ENCODE peak calls at places on chromosomes 13 and 19, in six cellular contexts. W is CD4-positive, alpha-beta memory T cell; B is Caco-2; E is NT2/D1; Q is small intestine; U is neural progenitor cell. R is an unnamed sample.
A peak's percentile ranks its signal among the peaks of the same experiment; 100 is the strongest.

GRCh38 chr19:50669319-50670101 is 20.3 kb downstream of the C19orf81 start:
- DNase-seq in Q (peak; percentile 10), E (no peak), U (no peak), B (peak; percentile 47), W (no peak), R (peak; percentile 64)

GRCh38 chr19:31532034-31532433 is 182.8 kb upstream of the TSHZ3 start:
- DNase-seq in E (no peak), Q (no peak), B (no peak), U (no peak), W (no peak), R (no peak)

GRCh38 chr13:112880221-112880641 is 88.8 kb upstream of the MCF2L start:
- DNase-seq in W (no peak), U (no peak), B (no peak), Q (no peak), E (no peak), R (no peak)

GRCh38 chr19:1863638-1864479 is 480 bp upstream of the KLF16 start:
- DNase-seq in U (peak; percentile 98), W (peak; percentile 92), B (peak; percentile 96), Q (peak; percentile 91), E (peak; percentile 89), R (peak; percentile 96)

GRCh38 chr19:11539495-11540365 is 1.1 kb downstream of the CNN1 start:
- DNase-seq in E (no peak), W (no peak), Q (no peak), B (no peak), U (peak; percentile 61), R (peak; percentile 38)

GRCh38 chr13:43100667-43101066 is 77.3 kb downstream of the DNAJC15 start:
- DNase-seq in W (no peak), E (no peak), U (no peak), Q (no peak), B (no peak), R (no peak)

GRCh38 chr19:7778081-7778480 is 15.0 kb downstream of the CLEC4M start:
- DNase-seq in B (no peak), U (no peak), E (no peak), W (no peak), Q (no peak), R (no peak)

GRCh38 chr19:43332058-43332922 is 21.2 kb upstream of the CD177 start:
- DNase-seq in B (no peak), E (no peak), Q (no peak), W (no peak), U (no peak), R (no peak)

GRCh38 chr19:18392417-18392816 is 5.0 kb downstream of the LRRC25 start:
- DNase-seq in E (no peak), Q (no peak), B (no peak), U (no peak), W (no peak), R (no peak)

GRCh38 chr13:100423375-100423774 is 165.2 kb downstream of the GGACT start:
- DNase-seq in Q (no peak), E (no peak), U (no peak), W (no peak), B (no peak), R (no peak)

GRCh38 chr13:110467516-110467915 is 94.0 kb downstream of the RAB20 start:
- DNase-seq in W (no peak), U (no peak), B (no peak), Q (no peak), E (no peak), R (no peak)

DNA sequence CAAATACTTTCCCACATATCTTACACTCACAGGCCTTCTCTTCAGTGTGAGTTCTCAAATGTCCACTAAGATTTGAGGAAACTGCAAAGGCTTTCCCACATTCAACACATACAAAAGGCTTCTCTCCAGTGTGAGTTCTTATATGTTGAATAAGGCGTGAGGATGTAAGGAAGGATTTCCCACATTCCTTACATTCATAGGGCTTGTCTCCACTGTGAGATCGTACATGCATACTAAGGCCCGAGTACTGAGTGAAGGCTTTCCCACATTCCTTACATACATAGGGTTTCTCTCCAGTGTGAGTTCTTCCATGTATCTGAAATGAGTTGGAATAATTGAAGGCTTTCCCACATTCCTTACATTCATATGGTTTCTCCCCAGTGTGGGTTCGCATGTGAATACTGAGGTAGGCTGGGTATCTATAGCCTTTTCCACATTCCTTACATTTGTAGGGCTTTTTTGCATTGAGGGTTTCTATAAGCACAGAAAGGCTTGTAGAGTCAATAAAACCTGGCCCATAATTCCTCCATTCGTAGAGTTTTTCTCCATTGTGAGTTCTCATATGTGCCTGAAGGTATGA is 9.6 kb downstream of the ZNF426 start:
- DNase-seq in U (no peak), Q (no peak), W (no peak), B (no peak), E (no peak), R (no peak)
- H3K36me3 ChIP-seq in U (peaks cover 82% of the 10 kb centered on the region), Q (peaks cover 42% of the 10 kb centered on the region), W (peaks cover 52% of the 10 kb centered on the region), B (peaks cover 3% of the 10 kb centered on the region), E (peaks cover 87% of the 10 kb centered on the region), R (peaks cover 61% of the 10 kb centered on the region)

GRCh38 chr19:35713904-35714440 is 3.8 kb upstream of the KMT2B start:
- DNase-seq in B (no peak), Q (no peak), E (no peak), U (no peak), W (no peak), R (no peak)

GRCh38 chr19:35714601-35715354 is 3.0 kb upstream of the KMT2B start:
- DNase-seq in B (no peak), E (no peak), U (peak; percentile 42), Q (no peak), W (no peak), R (no peak)

GRCh38 chr19:35715981-35716734 is 1.6 kb upstream of the KMT2B start:
- DNase-seq in U (peak; percentile 17), W (peak; percentile 56), Q (peak; percentile 29), E (no peak), B (no peak), R (no peak)

GRCh38 chr19:35716735-35716984 is 1.1 kb upstream of the KMT2B start:
- DNase-seq in E (no peak), U (peak; percentile 97), Q (no peak), W (no peak), B (no peak), R (peak; percentile 93)

DNA sequence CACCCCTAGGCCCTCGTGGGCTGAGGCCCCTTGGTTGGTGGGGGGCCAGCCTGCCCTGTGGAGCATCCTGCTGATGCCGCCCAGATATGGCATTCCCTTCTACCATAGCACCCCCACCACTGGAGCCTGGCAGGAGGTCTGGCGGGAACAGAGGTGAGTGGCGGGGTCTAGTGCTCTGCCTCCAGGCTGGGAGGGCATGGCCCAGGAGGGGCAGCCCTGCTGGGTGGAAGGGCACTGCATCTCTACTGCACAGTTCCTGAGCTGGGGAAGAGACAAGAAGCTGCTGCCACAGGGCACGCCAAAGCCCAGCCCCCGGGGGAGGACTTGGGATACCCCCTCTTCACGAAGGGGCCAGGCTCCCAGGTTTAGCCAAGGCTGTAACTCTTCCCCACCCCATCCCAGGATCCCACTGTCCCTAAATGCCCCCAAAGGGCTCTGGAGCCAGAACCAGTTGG is 2.4 kb upstream of the KMT2B start:
- DNase-seq in B (no peak), U (no peak), Q (no peak), W (no peak), E (no peak), R (no peak)
- H3K4me3 ChIP-seq in B (peak overlapping the region; percentile 91), U (peak overlapping the region; percentile 58), Q (no peak overlapping the region), W (peak overlapping the region; percentile 68), E (peak overlapping the region; percentile 85), R (peak overlapping the region; percentile 55)

GRCh38 chr19:54570316-54570715 is 3.3 kb upstream of the LILRA2 start:
- DNase-seq in U (no peak), E (no peak), B (no peak), Q (no peak), W (no peak), R (no peak)
- H3K27me3 ChIP-seq in U (no peaks in the 10 kb centered on the region), E (peaks cover 6% of the 10 kb centered on the region), B (no peaks in the 10 kb centered on the region), Q (no peaks in the 10 kb centered on the region), W (peaks cover 3% of the 10 kb centered on the region), R (no peaks in the 10 kb centered on the region)

DNA sequence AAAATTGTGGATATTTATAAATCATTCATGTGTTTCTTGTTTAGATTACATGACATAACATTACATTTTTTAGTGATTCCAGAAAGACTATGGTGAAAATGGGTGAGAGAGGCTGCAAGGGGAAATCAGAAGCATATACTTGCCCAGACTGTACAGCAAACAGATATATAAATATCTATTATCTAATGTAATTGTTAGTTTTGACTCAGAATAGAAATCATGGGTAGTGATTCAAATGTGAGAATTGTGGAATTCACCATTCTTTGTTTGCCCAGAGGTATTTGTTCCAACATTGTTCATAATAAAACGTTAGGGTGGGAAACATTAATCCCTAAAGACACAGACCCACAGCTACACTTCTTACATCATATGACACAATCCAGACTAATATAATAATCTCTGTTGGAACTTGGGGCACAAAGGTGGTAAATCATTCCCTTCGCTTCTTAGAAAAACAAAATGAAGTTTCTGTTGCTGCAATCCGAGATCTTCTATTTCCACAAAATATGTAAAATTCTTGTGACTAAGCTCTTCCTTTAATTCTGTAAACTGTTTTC is 646.4 kb upstream of the SLITRK6 start:
- DNase-seq in E (no peak), Q (no peak), W (no peak), B (no peak), U (no peak), R (no peak)
- H3K36me3 ChIP-seq in E (no peaks in the 10 kb centered on the region), Q (no peaks in the 10 kb centered on the region), W (no peaks in the 10 kb centered on the region), B (no peaks in the 10 kb centered on the region), U (no peaks in the 10 kb centered on the region), R (no peaks in the 10 kb centered on the region)

R was measured in HAP-1.